ENCODE peak calls at places on chromosomes 13 and 19, in six cellular contexts. One of them, this sample, is unnamed.

GRCh38 chr13:22079961-22080360 is 409.1 kb downstream of the FGF9 start:
- DNase-seq in BJ: no peak
- DNase-seq in brain microvascular endothelial cell: no peak
- DNase-seq in pancreas: no peak
- DNase-seq in cardiac fibroblast: no peak
- DNase-seq in AG10803: no peak
- DNase-seq in this sample: no peak

GRCh38 chr13:95536629-95537241 is 15.8 kb upstream of the CLDN10 start:
- DNase-seq in BJ: no peak
- DNase-seq in cardiac fibroblast: peak; percentile 60
- DNase-seq in brain microvascular endothelial cell: no peak
- DNase-seq in pancreas: no peak
- DNase-seq in AG10803: peak; percentile 34
- DNase-seq in this sample: no peak

GRCh38 chr13:27918041-27918917 is 1.5 kb upstream of the PDX1 start:
- DNase-seq in brain microvascular endothelial cell: no peak
- DNase-seq in BJ: no peak
- DNase-seq in AG10803: no peak
- DNase-seq in cardiac fibroblast: no peak
- DNase-seq in pancreas: peak; percentile 64
- DNase-seq in this sample: no peak

GRCh38 chr13:113655358-113656014 is 2.5 kb downstream of the ATP4B start:
- DNase-seq in cardiac fibroblast: no peak
- DNase-seq in pancreas: no peak
- DNase-seq in brain microvascular endothelial cell: no peak
- DNase-seq in BJ: no peak
- DNase-seq in AG10803: no peak
- DNase-seq in this sample: peak; percentile 28

GRCh38 chr13:28744091-28744536 is 25.3 kb upstream of the SLC46A3 start:
- DNase-seq in cardiac fibroblast: peak; percentile 90
- DNase-seq in AG10803: peak; percentile 66
- DNase-seq in brain microvascular endothelial cell: peak; percentile 80
- DNase-seq in pancreas: no peak
- DNase-seq in BJ: no peak
- DNase-seq in this sample: no peak

GRCh38 chr19:6091771-6092291 is 18.5 kb downstream of the RFX2 start:
- DNase-seq in brain microvascular endothelial cell: no peak
- DNase-seq in AG10803: peak; percentile 56
- DNase-seq in BJ: no peak
- DNase-seq in cardiac fibroblast: peak; percentile 53
- DNase-seq in pancreas: no peak
- DNase-seq in this sample: no peak

GRCh38 chr13:99661791-99662190 is 160.5 kb downstream of the TM9SF2 start:
- DNase-seq in BJ: no peak
- DNase-seq in cardiac fibroblast: no peak
- DNase-seq in pancreas: no peak
- DNase-seq in brain microvascular endothelial cell: no peak
- DNase-seq in AG10803: no peak
- DNase-seq in this sample: no peak

GRCh38 chr13:113002206-113002821 is 33.3 kb downstream of the MCF2L start:
- DNase-seq in AG10803: no peak
- DNase-seq in brain microvascular endothelial cell: no peak
- DNase-seq in BJ: no peak
- DNase-seq in cardiac fibroblast: no peak
- DNase-seq in pancreas: no peak
- DNase-seq in this sample: no peak

GRCh38 chr13:98890186-98890585 is 87.7 kb downstream of the DOCK9 start:
- DNase-seq in BJ: peak; percentile 55
- DNase-seq in AG10803: peak; percentile 86
- DNase-seq in pancreas: no peak
- DNase-seq in cardiac fibroblast: peak; percentile 82
- DNase-seq in brain microvascular endothelial cell: peak; percentile 18
- DNase-seq in this sample: no peak

GRCh38 chr19:21202865-21203494 is 61.1 kb downstream of the ZNF431 start:
- DNase-seq in brain microvascular endothelial cell: no peak
- DNase-seq in pancreas: no peak
- DNase-seq in BJ: no peak
- DNase-seq in cardiac fibroblast: peak; percentile 47
- DNase-seq in AG10803: peak; percentile 21
- DNase-seq in this sample: no peak

GRCh38 chr19:49579947-49580263 is 451 bp downstream of the NOSIP start:
- DNase-seq in BJ: no peak
- DNase-seq in cardiac fibroblast: no peak
- DNase-seq in brain microvascular endothelial cell: no peak
- DNase-seq in AG10803: no peak
- DNase-seq in pancreas: no peak
- DNase-seq in this sample: no peak

GRCh38 chr19:4139614-4140236 is 13.7 kb upstream of the CREB3L3 start:
- DNase-seq in cardiac fibroblast: peak; percentile 75
- DNase-seq in pancreas: peak; percentile 84
- DNase-seq in brain microvascular endothelial cell: peak; percentile 63
- DNase-seq in BJ: no peak
- DNase-seq in AG10803: peak; percentile 28
- DNase-seq in this sample: peak; percentile 87

GRCh38 chr19:35533822-35534521 is 716 bp downstream of the GAPDHS start:
- DNase-seq in cardiac fibroblast: peak; percentile 32
- DNase-seq in brain microvascular endothelial cell: no peak
- DNase-seq in pancreas: no peak
- DNase-seq in AG10803: peak; percentile 48
- DNase-seq in BJ: no peak
- DNase-seq in this sample: no peak

GRCh38 chr19:3065675-3066357 is 3.5 kb upstream of the TLE5 start:
- DNase-seq in brain microvascular endothelial cell: no peak
- DNase-seq in pancreas: peak; percentile 66
- DNase-seq in AG10803: no peak
- DNase-seq in cardiac fibroblast: no peak
- DNase-seq in BJ: no peak
- DNase-seq in this sample: no peak
- H3K4me3 ChIP-seq in brain microvascular endothelial cell: no peak overlapping the region
- H3K4me3 ChIP-seq in pancreas: no peak overlapping the region
- H3K4me3 ChIP-seq in AG10803: no peak overlapping the region
- H3K4me3 ChIP-seq in cardiac fibroblast: no peak overlapping the region
- H3K4me3 ChIP-seq in BJ: no peak overlapping the region
- H3K4me3 ChIP-seq in this sample: no peak overlapping the region

GRCh38 chr13:42574435-42575311 is 721 bp downstream of the TNFSF11 start:
- DNase-seq in BJ: no peak
- DNase-seq in brain microvascular endothelial cell: no peak
- DNase-seq in cardiac fibroblast: no peak
- DNase-seq in pancreas: no peak
- DNase-seq in AG10803: no peak
- DNase-seq in this sample: no peak
- H3K4me3 ChIP-seq in BJ: no peak overlapping the region
- H3K4me3 ChIP-seq in brain microvascular endothelial cell: peak overlapping the region; percentile 78
- H3K4me3 ChIP-seq in cardiac fibroblast: peak overlapping the region; percentile 60
- H3K4me3 ChIP-seq in pancreas: peak overlapping the region; percentile 20
- H3K4me3 ChIP-seq in AG10803: no peak overlapping the region
- H3K4me3 ChIP-seq in this sample: peak overlapping the region; percentile 39

GRCh38 chr19:10316229-10317044 is 622 bp upstream of the FDX2 start:
- DNase-seq in brain microvascular endothelial cell: no peak
- DNase-seq in pancreas: no peak
- DNase-seq in cardiac fibroblast: no peak
- DNase-seq in AG10803: no peak
- DNase-seq in BJ: no peak
- DNase-seq in this sample: no peak
- H3K4me3 ChIP-seq in brain microvascular endothelial cell: peak overlapping the region; percentile 83
- H3K4me3 ChIP-seq in pancreas: no peak overlapping the region
- H3K4me3 ChIP-seq in cardiac fibroblast: no peak overlapping the region
- H3K4me3 ChIP-seq in AG10803: no peak overlapping the region
- H3K4me3 ChIP-seq in BJ: no peak overlapping the region
- H3K4me3 ChIP-seq in this sample: peak overlapping the region; percentile 98

DNA sequence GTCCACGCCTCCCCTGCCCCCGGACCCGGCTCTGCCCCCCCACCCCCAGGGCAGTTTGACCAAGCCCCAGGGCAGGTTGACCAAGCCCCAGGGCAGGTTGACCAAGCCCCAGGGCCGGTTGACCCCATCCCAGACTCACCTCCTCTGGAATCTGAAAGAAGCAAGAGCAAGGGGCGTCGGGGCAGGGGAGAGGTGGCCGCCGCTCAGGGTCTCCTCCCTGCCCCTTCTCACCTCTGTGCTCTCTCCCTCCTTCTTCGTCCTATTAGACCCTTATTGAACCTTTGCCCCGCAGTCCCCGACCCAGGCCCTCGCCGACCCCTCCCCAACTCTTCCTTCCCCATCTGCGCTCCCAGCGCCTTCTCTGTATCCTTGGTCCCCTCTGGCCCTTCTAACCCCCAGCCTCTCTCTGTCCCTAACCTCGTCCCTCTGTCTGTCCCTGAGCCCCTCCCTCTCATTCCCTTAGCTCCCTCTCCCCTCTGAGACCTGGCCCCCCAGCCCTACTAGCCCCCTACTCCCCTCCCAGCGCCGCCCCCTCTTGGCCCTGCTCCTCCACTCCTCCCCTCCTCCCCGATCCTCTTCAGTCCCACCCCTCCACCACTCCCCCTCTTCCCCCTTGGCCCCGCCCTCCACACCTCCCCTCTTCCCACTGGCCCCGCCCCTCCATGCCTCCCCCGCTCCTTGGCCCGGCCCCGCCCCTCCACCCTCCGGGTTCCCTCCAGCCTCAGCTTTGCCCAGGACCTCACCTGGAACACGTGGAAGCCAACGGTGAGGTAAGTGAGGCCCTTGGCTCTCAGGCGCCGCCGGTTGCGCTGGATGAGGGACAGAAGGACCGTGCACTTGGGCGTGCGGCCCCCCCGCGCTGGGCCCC is 7.6 kb downstream of the CAPN12 start:
- DNase-seq in BJ: no peak
- DNase-seq in brain microvascular endothelial cell: no peak
- DNase-seq in AG10803: peak; percentile 19
- DNase-seq in cardiac fibroblast: no peak
- DNase-seq in pancreas: peak; percentile 88
- DNase-seq in this sample: no peak
- H3K4me3 ChIP-seq in BJ: peak overlapping the region; percentile 37
- H3K4me3 ChIP-seq in brain microvascular endothelial cell: no peak overlapping the region
- H3K4me3 ChIP-seq in AG10803: no peak overlapping the region
- H3K4me3 ChIP-seq in cardiac fibroblast: peak overlapping the region; percentile 40
- H3K4me3 ChIP-seq in pancreas: no peak overlapping the region
- H3K4me3 ChIP-seq in this sample: peak overlapping the region; percentile 60

GRCh38 chr19:17075860-17076538 is 422 bp downstream of the MYO9B start:
- DNase-seq in cardiac fibroblast: no peak
- DNase-seq in pancreas: peak; percentile 58
- DNase-seq in AG10803: no peak
- DNase-seq in BJ: no peak
- DNase-seq in brain microvascular endothelial cell: peak; percentile 12
- DNase-seq in this sample: peak; percentile 70
- H3K4me3 ChIP-seq in cardiac fibroblast: peak overlapping the region; percentile 97
- H3K4me3 ChIP-seq in pancreas: peak overlapping the region; percentile 33
- H3K4me3 ChIP-seq in AG10803: peak overlapping the region; percentile 88
- H3K4me3 ChIP-seq in BJ: peak overlapping the region; percentile 95
- H3K4me3 ChIP-seq in brain microvascular endothelial cell: peak overlapping the region; percentile 90
- H3K4me3 ChIP-seq in this sample: peak overlapping the region; percentile 91

GRCh38 chr13:111216166-111216960 is 101.3 kb downstream of the ARHGEF7 start:
- DNase-seq in AG10803: no peak
- DNase-seq in brain microvascular endothelial cell: no peak
- DNase-seq in cardiac fibroblast: no peak
- DNase-seq in pancreas: no peak
- DNase-seq in BJ: no peak
- DNase-seq in this sample: peak; percentile 72
- H3K4me3 ChIP-seq in AG10803: no peak overlapping the region
- H3K4me3 ChIP-seq in brain microvascular endothelial cell: no peak overlapping the region
- H3K4me3 ChIP-seq in cardiac fibroblast: no peak overlapping the region
- H3K4me3 ChIP-seq in pancreas: no peak overlapping the region
- H3K4me3 ChIP-seq in BJ: no peak overlapping the region
- H3K4me3 ChIP-seq in this sample: no peak overlapping the region

DNA sequence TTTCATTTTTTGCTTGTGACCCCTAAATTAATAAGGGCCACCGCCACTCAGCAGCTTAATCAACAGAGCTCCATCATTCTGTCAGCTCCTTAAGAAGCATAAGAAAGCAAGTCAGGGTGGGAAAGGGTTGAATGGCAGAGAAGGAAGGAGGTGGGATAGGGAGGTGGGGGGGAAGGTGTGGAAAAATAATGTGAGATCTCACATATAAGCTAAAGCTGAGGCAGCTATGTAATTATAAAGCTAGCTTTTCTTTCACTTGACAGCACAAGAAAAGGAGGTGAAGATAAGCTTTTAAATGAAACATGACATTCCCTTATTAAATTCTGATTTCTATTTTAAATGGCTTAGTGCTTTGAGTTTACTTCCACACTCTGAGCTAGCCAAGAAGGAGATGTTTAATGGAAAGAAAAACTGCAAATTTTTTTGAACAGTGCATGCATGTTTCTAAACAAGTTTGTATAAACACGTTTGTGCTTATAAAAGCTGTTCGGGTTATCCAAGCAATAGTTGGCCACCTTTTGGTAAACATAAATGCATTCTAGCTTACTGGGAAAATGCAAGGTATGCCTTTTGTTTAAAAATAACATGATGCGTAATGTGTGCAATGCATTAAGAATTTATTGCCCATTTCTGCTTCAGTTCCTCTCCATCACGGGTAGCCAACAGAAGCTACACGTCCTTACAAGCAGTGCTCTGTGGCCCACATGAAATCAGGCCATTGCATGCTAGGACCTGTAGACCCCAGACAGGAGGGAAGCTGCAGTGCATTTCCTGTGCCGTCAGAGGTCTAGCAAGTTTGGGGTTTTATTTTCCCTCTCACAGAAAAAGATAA is 96.2 kb downstream of the LHFPL6 start:
- DNase-seq in brain microvascular endothelial cell: peak; percentile 24
- DNase-seq in BJ: no peak
- DNase-seq in cardiac fibroblast: peak; percentile 47
- DNase-seq in pancreas: no peak
- DNase-seq in AG10803: peak; percentile 7
- DNase-seq in this sample: no peak
- H3K4me3 ChIP-seq in brain microvascular endothelial cell: no peak overlapping the region
- H3K4me3 ChIP-seq in BJ: no peak overlapping the region
- H3K4me3 ChIP-seq in cardiac fibroblast: no peak overlapping the region
- H3K4me3 ChIP-seq in pancreas: no peak overlapping the region
- H3K4me3 ChIP-seq in AG10803: no peak overlapping the region
- H3K4me3 ChIP-seq in this sample: no peak overlapping the region

This sample was measured in psoas muscle.